ENCODE peak calls at places on chromosome 21, in five cellular contexts. K is T-helper 17 cell, D is H9, L is HTR-8/SVneo, M is NCI-H345. X is an unnamed sample.

GRCh38 chr21:29300547-29301138 is 1.9 kb downstream of the BACH1 start:
- DNase-seq in L (no peak), D (no peak), K (no peak), M (no peak), X (no peak)

GRCh38 chr21:28632718-28633408 is 359.8 kb downstream of the LTN1 start:
- DNase-seq in M (no peak), K (no peak), D (no peak), L (peak), X (no peak)

GRCh38 chr21:33368576-33368975 is 34.6 kb upstream of the IFNGR2 start:
- DNase-seq in L (no peak), M (no peak), D (peak), K (no peak), X (no peak)

GRCh38 chr21:34821717-34822116 is 152.9 kb downstream of the CLIC6 start:
- DNase-seq in L (no peak), D (no peak), K (no peak), M (no peak), X (no peak)

GRCh38 chr21:33078907-33079582 is 9.1 kb downstream of the OLIG1 start:
- DNase-seq in K (no peak), L (peak), M (no peak), D (no peak), X (peak)

GRCh38 chr21:46619846-46620245 is 15.0 kb upstream of the S100B start:
- DNase-seq in K (no peak), L (no peak), M (no peak), D (no peak), X (no peak)

GRCh38 chr21:42815217-42815616 is 64.1 kb downstream of the WDR4 start:
- DNase-seq in K (no peak), D (no peak), M (no peak), L (no peak), X (no peak)

GRCh38 chr21:42590431-42591131 is 62.8 kb upstream of the PDE9A start:
- DNase-seq in L (no peak), K (no peak), D (no peak), M (no peak), X (no peak)

GRCh38 chr21:42781981-42782722 is 97.2 kb downstream of the WDR4 start:
- DNase-seq in M (no peak), L (no peak), K (no peak), D (no peak), X (no peak)

GRCh38 chr21:42187976-42188653 is 30.8 kb upstream of the ABCG1 start:
- DNase-seq in D (no peak), M (no peak), L (no peak), K (peak), X (no peak)

GRCh38 chr21:41634211-41634694 is 126.3 kb upstream of the TMPRSS2 start:
- DNase-seq in D (peak), L (no peak), K (no peak), M (no peak), X (no peak)

GRCh38 chr21:26939532-26940181 is 27.2 kb downstream of the ADAMTS5 start:
- DNase-seq in L (no peak), D (no peak), M (no peak), K (no peak), X (no peak)

GRCh38 chr21:28516996-28517592 is 475.6 kb downstream of the LTN1 start:
- DNase-seq in L (peak), K (peak), D (peak), M (peak), X (peak)

GRCh38 chr21:31310750-31311149 is 33.3 kb downstream of the TIAM1 start:
- DNase-seq in K (no peak), M (peak), L (no peak), D (no peak), X (no peak)